ENCODE peak calls at places on chromosomes 12 and 14, in six cellular contexts. O is A549, X is adrenal gland, B is body of pancreas, W is thyroid gland, V is spleen. G is an unnamed sample. For H3K9me3, the result is how much of the 10 kb centered on the place peaks cover.

GRCh38 chr12:8948711-8949524 is 527 bp downstream of the M6PR start:
- DNase-seq in B (peak), W (peak), V (no peak), O (peak), X (peak), G (no peak)

GRCh38 chr12:56010112-56010570 is 10.7 kb upstream of the IKZF4 start:
- DNase-seq in V (no peak), W (no peak), O (no peak), X (no peak), B (no peak), G (no peak)

GRCh38 chr12:121181181-121181580 is 28.7 kb upstream of the P2RX4 start:
- DNase-seq in W (no peak), O (no peak), B (no peak), X (no peak), V (no peak), G (no peak)

GRCh38 chr12:104669057-104669770 is 212.5 kb downstream of the CHST11 start:
- DNase-seq in X (no peak), O (peak), B (peak), V (no peak), W (peak), G (peak)

GRCh38 chr12:131408036-131408365 is 302.9 kb upstream of the SFSWAP start:
- DNase-seq in B (no peak), W (no peak), V (peak), O (no peak), X (no peak), G (no peak)

GRCh38 chr14:81366259-81366658 is 33.9 kb downstream of the STON2 start:
- DNase-seq in B (no peak), W (peak), O (peak), V (no peak), X (no peak), G (peak)

GRCh38 chr12:56142184-56142784 is 10.1 kb upstream of the MYL6B start:
- DNase-seq in O (no peak), X (no peak), W (no peak), B (no peak), V (no peak), G (no peak)

GRCh38 chr12:65822732-65823480 is 1.4 kb upstream of the HMGA2 start:
- DNase-seq in O (peak), B (peak), X (no peak), V (no peak), W (peak), G (peak)

GRCh38 chr14:87133073-87133815 is 859.7 kb downstream of the GALC start:
- DNase-seq in B (no peak), X (no peak), V (no peak), O (no peak), W (no peak), G (no peak)

GRCh38 chr14:74941676-74942097 is 13.7 kb downstream of the PGF start:
- DNase-seq in V (peak), X (peak), B (peak), W (peak), O (no peak), G (no peak)

GRCh38 chr14:58628381-58628780 is 9.4 kb upstream of the DACT1 start:
- DNase-seq in O (no peak), B (no peak), X (no peak), W (no peak), V (no peak), G (no peak)

GRCh38 chr12:57726151-57726883 is 12.2 kb downstream of the AGAP2 start:
- DNase-seq in O (peak), W (peak), X (peak), B (peak), V (peak), G (peak)

GRCh38 chr12:41032386-41032785 is 155.7 kb upstream of the PDZRN4 start:
- DNase-seq in V (no peak), W (no peak), X (no peak), B (no peak), O (no peak), G (no peak)

GRCh38 chr12:14959126-14959440 is 2.3 kb downstream of the ARHGDIB start:
- DNase-seq in V (peak), O (no peak), W (no peak), B (no peak), X (no peak), G (no peak)

GRCh38 chr14:23379331-23380196 is 2.7 kb downstream of the CMTM5 start:
- DNase-seq in V (peak), W (peak), X (peak), O (peak), B (peak), G (peak)

GRCh38 chr12:45299132-45299692 is 83.3 kb downstream of the ANO6 start:
- DNase-seq in O (no peak), V (no peak), B (no peak), X (no peak), W (no peak), G (no peak)

GRCh38 chr12:65948320-65949008 is 124.2 kb downstream of the HMGA2 start:
- DNase-seq in X (peak), B (peak), V (no peak), W (peak), O (peak), G (peak)

GRCh38 chr12:93918900-93919299 is 229.5 kb upstream of the PLXNC1 start:
- DNase-seq in W (no peak), B (no peak), V (no peak), X (no peak), O (no peak), G (no peak)

DNA sequence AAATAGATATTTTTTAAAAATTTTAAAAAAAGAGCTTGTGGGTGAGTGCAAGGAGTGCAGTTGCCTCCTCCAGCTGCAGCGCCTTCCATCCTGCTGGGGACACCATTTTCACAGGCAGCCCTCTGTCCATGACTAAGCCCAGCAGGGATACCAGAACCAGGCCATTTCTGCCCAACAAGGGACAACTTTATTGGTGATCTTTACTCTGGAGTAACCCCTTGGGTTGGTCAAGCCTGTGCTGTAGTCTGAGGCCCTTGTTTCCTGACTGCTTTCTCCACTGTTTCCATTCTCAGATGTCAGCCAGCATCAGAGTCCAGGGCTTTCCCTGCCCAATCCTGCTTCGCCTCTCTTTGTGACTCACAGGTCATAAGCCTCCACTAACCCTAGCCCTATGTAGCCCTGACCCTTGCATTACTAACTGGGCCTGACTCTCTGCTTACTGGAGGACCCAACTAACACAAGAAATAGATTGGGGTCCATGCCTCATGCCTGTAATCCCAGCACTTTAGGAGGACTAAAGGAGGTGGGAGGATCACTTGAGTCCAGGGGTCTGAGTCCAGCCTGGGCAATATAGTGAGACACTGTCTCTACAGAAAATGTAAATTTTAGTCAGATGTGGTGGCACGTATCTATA is 8.7 kb upstream of the SNRNP35 start:
- DNase-seq in X (no peak), V (no peak), B (no peak), W (no peak), O (no peak), G (no peak)
- H3K27ac ChIP-seq in X (peak), V (peak), B (no peak), W (peak), O (no peak), G (peak)

DNA sequence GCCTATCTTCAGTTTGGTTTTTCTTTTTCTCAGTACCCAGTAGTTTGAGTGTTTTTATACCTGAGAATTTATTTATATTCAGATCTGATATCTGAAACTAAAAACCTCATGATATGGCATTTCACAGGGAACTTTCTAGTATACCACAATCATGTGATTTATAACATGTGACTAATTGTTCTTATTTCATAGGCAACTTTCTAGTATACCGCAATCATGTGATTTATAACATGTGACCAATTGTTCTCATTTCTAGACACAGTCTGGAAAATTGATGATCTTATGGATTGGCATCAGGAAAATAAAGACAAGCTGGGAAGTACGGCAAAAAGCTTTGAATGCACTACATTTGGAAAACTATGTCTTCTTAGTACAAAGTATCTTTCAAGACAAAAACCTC is 20.6 kb downstream of the ZNF268 start:
- DNase-seq in B (no peak), V (no peak), X (no peak), W (no peak), O (no peak), G (no peak)
- H3K9me3 ChIP-seq in B (under half), V (half or more), X (half or more), W (under half), O (half or more), G (half or more)

DNA sequence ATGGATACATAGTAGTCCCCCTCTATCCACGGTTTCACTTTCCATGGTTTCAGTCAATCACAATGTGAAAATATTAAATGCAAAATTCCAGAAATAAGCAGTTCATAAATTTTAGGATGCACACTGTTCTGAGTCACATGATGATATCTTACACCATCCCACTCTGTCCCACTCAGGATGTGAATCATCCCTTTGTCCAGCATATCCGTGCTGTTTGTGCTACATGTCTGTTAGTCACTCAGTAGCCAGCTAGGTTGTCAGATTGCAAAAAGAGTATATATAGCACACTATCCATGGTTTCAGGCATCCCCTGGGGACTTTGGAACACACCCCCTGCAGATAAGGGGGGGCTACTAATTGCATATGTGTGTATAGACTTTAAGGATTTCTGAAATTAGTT is 8.1 kb upstream of the NAA30 start:
- DNase-seq in W (no peak), B (no peak), X (no peak), V (no peak), O (peak), G (no peak)
- TF ChIP-seq POLR2A in W (no peak), B (no peak), X (no peak), V (no peak), O (no peak), G (no peak)

GRCh38 chr12:124792961-124793441 is 70.7 kb downstream of the SCARB1 start:
- DNase-seq in X (no peak), V (no peak), O (no peak), B (no peak), W (no peak), G (no peak)
- H3K27ac ChIP-seq in X (peak), V (no peak), O (no peak), B (no peak), W (no peak), G (no peak)

DNA sequence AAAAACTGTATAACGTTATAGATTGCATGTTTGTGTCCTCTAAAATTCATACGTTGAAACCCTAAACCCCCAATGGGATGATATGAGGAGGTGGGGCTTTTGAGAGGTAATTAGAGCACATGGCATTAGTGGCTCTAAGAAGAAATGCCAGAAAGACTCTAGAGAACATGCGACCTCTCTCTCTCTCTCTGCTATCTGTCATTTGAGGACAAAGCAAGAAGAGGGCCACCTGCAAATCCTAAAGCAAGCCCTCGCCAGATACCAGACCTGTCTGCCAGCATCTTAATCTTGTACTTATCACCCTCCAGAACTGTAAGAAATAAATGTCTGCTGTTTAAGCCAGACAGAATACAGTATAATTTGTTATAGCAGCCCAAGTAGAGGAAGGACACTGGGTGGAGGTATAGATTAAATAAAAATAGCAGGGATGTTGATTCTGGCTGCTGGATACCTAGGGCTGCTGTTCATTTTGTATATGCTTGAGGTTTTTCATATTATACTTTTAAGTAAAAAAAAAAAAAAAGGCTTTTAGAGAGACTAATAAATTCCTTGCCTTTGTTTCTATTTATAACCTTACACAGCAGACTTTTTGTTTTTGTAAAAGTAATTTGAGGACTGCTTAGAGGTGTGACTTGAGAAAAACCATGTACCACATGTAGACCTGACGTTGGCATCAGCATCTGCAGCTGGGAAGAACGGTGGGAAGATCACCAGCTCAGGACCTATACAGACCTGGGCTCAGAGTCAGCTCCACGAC is 26.9 kb downstream of the MOK start:
- DNase-seq in O (no peak), B (no peak), W (no peak), V (no peak), X (no peak), G (no peak)
- H3K9me3 ChIP-seq in O (under half), B (under half), W (under half), V (under half), X (under half), G (under half)

GRCh38 chr12:138898-139534 is 72.4 kb downstream of the IQSEC3 start:
- DNase-seq in X (no peak), V (no peak), O (no peak), B (peak), W (peak), G (no peak)
- TF ChIP-seq POLR2A in X (no peak), V (no peak), O (no peak), B (no peak), W (no peak), G (no peak)

GRCh38 chr12:64042901-64043300 is 179.2 kb downstream of the KICS2 start:
- DNase-seq in B (no peak), X (no peak), W (no peak), V (no peak), O (no peak), G (no peak)

GRCh38 chr12:64039285-64039871 is 182.7 kb downstream of the KICS2 start:
- DNase-seq in B (peak), X (no peak), V (no peak), W (peak), O (peak), G (peak)

DNA sequence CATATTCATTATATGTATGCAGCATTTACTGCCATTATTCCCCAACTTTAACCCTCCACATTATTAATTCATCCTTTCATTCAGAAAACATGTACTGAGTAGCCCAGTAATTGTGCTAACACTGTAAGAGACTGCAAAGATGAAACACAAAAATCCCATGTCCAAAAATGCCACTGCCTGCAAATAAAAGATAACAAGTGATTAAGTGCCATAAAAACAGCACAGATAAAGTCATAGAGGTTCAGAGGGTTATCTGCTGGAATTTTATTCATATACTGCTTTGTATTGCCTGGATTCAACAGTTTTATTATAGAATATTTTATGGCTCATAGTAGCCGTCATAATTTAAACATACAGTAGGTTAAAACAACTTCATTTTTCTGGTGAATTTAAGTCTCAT is 177.9 kb downstream of the KICS2 start:
- DNase-seq in X (no peak), W (no peak), B (no peak), V (no peak), O (no peak), G (no peak)
- H3K27ac ChIP-seq in X (no peak), W (no peak), B (peak), V (no peak), O (no peak), G (no peak)

GRCh38 chr14:76371066-76371465 is 4.9 kb upstream of the ESRRB start:
- DNase-seq in O (no peak), W (no peak), V (no peak), B (no peak), X (no peak), G (no peak)
- H3K9me3 ChIP-seq in O (under half), W (under half), V (under half), B (under half), X (under half), G (under half)